ENCODE peak calls at places on chromosomes 1 and 21, in five cellular contexts. C is IMR-90; M is tibial artery; V is stimulated activated CD4-positive, alpha-beta T cell treated with anti-CD3 and anti-CD28 coated beads, TNF-alpha, amount 100 ng/mL, for 1 hour; I is adrenal gland. S is an unnamed sample.

GRCh38 chr1:181354865-181355264 is 128.5 kb upstream of the CACNA1E start:
- DNase-seq in C (no peak), M (no peak), V (no peak), I (no peak), S (no peak)

GRCh38 chr1:234727018-234727757 is 117.2 kb upstream of the IRF2BP2 start:
- DNase-seq in C (peak), M (no peak), V (no peak), I (no peak), S (no peak)

GRCh38 chr1:226708342-226708780 is 30.7 kb downstream of the ITPKB start:
- DNase-seq in C (peak), M (no peak), V (no peak), I (no peak), S (no peak)

GRCh38 chr21:46195595-46196195 is 11.4 kb upstream of the SPATC1L start:
- DNase-seq in C (no peak), M (peak), V (no peak), I (peak), S (no peak)

GRCh38 chr21:37855568-37856391 is 60.5 kb downstream of the KCNJ6 start:
- DNase-seq in C (peak), M (no peak), V (no peak), I (no peak), S (no peak)

GRCh38 chr21:45351061-45351460 is 53.9 kb upstream of the COL18A1 start:
- DNase-seq in C (no peak), M (no peak), V (no peak), I (no peak), S (no peak)

GRCh38 chr1:155103325-155103724 is 24.4 kb upstream of the EFNA1 start:
- DNase-seq in C (no peak), M (no peak), V (no peak), I (no peak), S (no peak)

GRCh38 chr21:32392299-32392879 is 423 bp downstream of the URB1 start:
- DNase-seq in C (no peak), M (no peak), V (no peak), I (no peak), S (no peak)

GRCh38 chr1:28123461-28123961 is 35.1 kb upstream of the EYA3 start:
- DNase-seq in C (peak), M (no peak), V (no peak), I (no peak), S (peak)

GRCh38 chr1:181587870-181588438 is 104.6 kb downstream of the CACNA1E start:
- DNase-seq in C (no peak), M (no peak), V (no peak), I (no peak), S (no peak)

GRCh38 chr1:68383092-68383491 is 66.7 kb downstream of the RPE65 start:
- DNase-seq in C (no peak), M (no peak), V (no peak), I (no peak), S (no peak)

GRCh38 chr1:113195115-113195845 is 122.3 kb downstream of the LRIG2 start:
- DNase-seq in C (no peak), M (no peak), V (no peak), I (no peak), S (no peak)

GRCh38 chr1:5992814-5993552 is 758 bp upstream of the NPHP4 start:
- DNase-seq in C (no peak), M (no peak), V (no peak), I (no peak), S (no peak)

GRCh38 chr1:226541631-226542622 is 6.6 kb upstream of the STUM start:
- DNase-seq in C (no peak), M (peak), V (no peak), I (peak), S (no peak)

GRCh38 chr1:205440476-205441317 is 15.1 kb downstream of the BLACAT1 start:
- DNase-seq in C (peak), M (peak), V (peak), I (peak), S (peak)

GRCh38 chr1:77031101-77031662 is 163.9 kb downstream of the ST6GALNAC5 start:
- DNase-seq in C (peak), M (no peak), V (no peak), I (no peak), S (no peak)

GRCh38 chr1:33152685-33153432 is 29.0 kb downstream of the TRIM62 start:
- DNase-seq in C (no peak), M (peak), V (no peak), I (peak), S (no peak)

GRCh38 chr1:241532864-241533263 is 686 bp downstream of the KMO start:
- DNase-seq in C (no peak), M (no peak), V (no peak), I (no peak), S (no peak)

GRCh38 chr1:53091841-53092645 is 30.0 kb downstream of the PODN start:
- DNase-seq in C (no peak), M (no peak), V (no peak), I (no peak), S (peak)

GRCh38 chr1:214660900-214661299 is 57.9 kb downstream of the CENPF start:
- DNase-seq in C (peak), M (no peak), V (no peak), I (peak), S (no peak)

GRCh38 chr1:66292341-66292740 is 241.6 kb upstream of the SGIP1 start:
- DNase-seq in C (no peak), M (no peak), V (no peak), I (no peak), S (no peak)

GRCh38 chr1:182170941-182171461 is 109.5 kb upstream of the ZNF648 start:
- DNase-seq in C (no peak), M (no peak), V (no peak), I (no peak), S (no peak)

GRCh38 chr1:16721871-16722641 is 18.3 kb upstream of the RNU1-4 start:
- DNase-seq in C (no peak), M (no peak), V (no peak), I (no peak), S (no peak)

GRCh38 chr1:6149597-6149996 is 30.5 kb downstream of the CHD5 start:
- DNase-seq in C (no peak), M (no peak), V (no peak), I (no peak), S (no peak)

GRCh38 chr1:111476761-111477309 is 3.1 kb downstream of the C1orf162 start:
- DNase-seq in C (no peak), M (no peak), V (no peak), I (no peak), S (no peak)

GRCh38 chr1:153560771-153561170 is 4.9 kb downstream of the S100A2 start:
- DNase-seq in C (no peak), M (no peak), V (no peak), I (no peak), S (no peak)

GRCh38 chr21:43196789-43197188 is 28.0 kb downstream of the CRYAA start:
- DNase-seq in C (no peak), M (peak), V (no peak), I (peak), S (peak)

GRCh38 chr1:40887652-40888051 is 25.5 kb upstream of the CITED4 start:
- DNase-seq in C (no peak), M (no peak), V (no peak), I (no peak), S (no peak)

GRCh38 chr1:112674440-112674985 is at the start of gene MOV10:
- DNase-seq in C (peak), M (peak), V (no peak), I (peak), S (peak)

GRCh38 chr21:30463713-30464112 is 16.5 kb downstream of the KRTAP19-1 start:
- DNase-seq in C (no peak), M (no peak), V (no peak), I (no peak), S (no peak)

GRCh38 chr1:29519733-29520132 is 283.4 kb downstream of the PTPRU start:
- DNase-seq in C (no peak), M (peak), V (no peak), I (peak), S (no peak)

GRCh38 chr1:36487906-36488305 is 5.2 kb upstream of the CSF3R start:
- DNase-seq in C (no peak), M (peak), V (no peak), I (no peak), S (no peak)

GRCh38 chr1:12001249-12001917 is 17.9 kb upstream of the MIIP start:
- DNase-seq in C (peak), M (no peak), V (no peak), I (peak), S (no peak)

GRCh38 chr1:95039360-95040031 is 33.3 kb downstream of the ALG14 start:
- DNase-seq in C (peak), M (no peak), V (no peak), I (no peak), S (peak)

GRCh38 chr1:25893072-25893604 is 13.1 kb downstream of the STMN1 start:
- DNase-seq in C (peak), M (no peak), V (no peak), I (no peak), S (no peak)

GRCh38 chr1:160855181-160855981 is 7.3 kb downstream of the CD244 start:
- DNase-seq in C (no peak), M (no peak), V (no peak), I (no peak), S (no peak)